ENCODE peak calls at places on chromosome 12, in nine cellular contexts. One of them, this sample, is unnamed.

GRCh38 chr12:123078114-123078465 is 72.8 kb downstream of the PITPNM2 start:
- DNase-seq in activated CD8-positive, alpha-beta memory T cell treated with anti-CD3 and anti-CD28 coated beads for 48 hours: no peak
- DNase-seq in frontal cortex: no peak
- DNase-seq in activated T-helper 1 cell treated with anti-CD3 and anti-CD28 coated beads, Interleukin-12 subunit alpha, Interleukin-12 subunit beta, Interleukin-2, Interleukin-4 antibody, amounts not matched to agents 30 ng/mL and 10 ng/mL and 1 ng/mL, durations not matched to agents 14 hours and 24 hours and 36 hours: no peak
- DNase-seq in heart left ventricle: no peak
- DNase-seq in H9: no peak
- DNase-seq in stimulated activated CD8-positive, alpha-beta memory T cell treated with anti-CD3 and anti-CD28 coated beads, Interleukin-2, amount 100 ng/mL, for 48 hours: no peak
- DNase-seq in CD8-positive, alpha-beta memory T cell: no peak
- DNase-seq in anterior cingulate cortex: no peak
- DNase-seq in this sample: no peak

GRCh38 chr12:103677341-103677740 is 90.3 kb downstream of the STAB2 start:
- DNase-seq in activated CD8-positive, alpha-beta memory T cell treated with anti-CD3 and anti-CD28 coated beads for 48 hours: no peak
- DNase-seq in frontal cortex: no peak
- DNase-seq in activated T-helper 1 cell treated with anti-CD3 and anti-CD28 coated beads, Interleukin-12 subunit alpha, Interleukin-12 subunit beta, Interleukin-2, Interleukin-4 antibody, amounts not matched to agents 30 ng/mL and 10 ng/mL and 1 ng/mL, durations not matched to agents 14 hours and 24 hours and 36 hours: no peak
- DNase-seq in heart left ventricle: no peak
- DNase-seq in H9: peak
- DNase-seq in stimulated activated CD8-positive, alpha-beta memory T cell treated with anti-CD3 and anti-CD28 coated beads, Interleukin-2, amount 100 ng/mL, for 48 hours: no peak
- DNase-seq in CD8-positive, alpha-beta memory T cell: no peak
- DNase-seq in anterior cingulate cortex: no peak
- DNase-seq in this sample: no peak

GRCh38 chr12:121711925-121712461 is 559 bp upstream of the TMEM120B start:
- DNase-seq in activated CD8-positive, alpha-beta memory T cell treated with anti-CD3 and anti-CD28 coated beads for 48 hours: peak
- DNase-seq in frontal cortex: peak
- DNase-seq in activated T-helper 1 cell treated with anti-CD3 and anti-CD28 coated beads, Interleukin-12 subunit alpha, Interleukin-12 subunit beta, Interleukin-2, Interleukin-4 antibody, amounts not matched to agents 30 ng/mL and 10 ng/mL and 1 ng/mL, durations not matched to agents 14 hours and 24 hours and 36 hours: peak
- DNase-seq in heart left ventricle: peak
- DNase-seq in H9: no peak
- DNase-seq in stimulated activated CD8-positive, alpha-beta memory T cell treated with anti-CD3 and anti-CD28 coated beads, Interleukin-2, amount 100 ng/mL, for 48 hours: no peak
- DNase-seq in CD8-positive, alpha-beta memory T cell: peak
- DNase-seq in anterior cingulate cortex: no peak
- DNase-seq in this sample: no peak

GRCh38 chr12:49131973-49132461 is 822 bp upstream of the TUBA1B start:
- DNase-seq in activated CD8-positive, alpha-beta memory T cell treated with anti-CD3 and anti-CD28 coated beads for 48 hours: no peak
- DNase-seq in frontal cortex: peak
- DNase-seq in activated T-helper 1 cell treated with anti-CD3 and anti-CD28 coated beads, Interleukin-12 subunit alpha, Interleukin-12 subunit beta, Interleukin-2, Interleukin-4 antibody, amounts not matched to agents 30 ng/mL and 10 ng/mL and 1 ng/mL, durations not matched to agents 14 hours and 24 hours and 36 hours: no peak
- DNase-seq in heart left ventricle: no peak
- DNase-seq in H9: no peak
- DNase-seq in stimulated activated CD8-positive, alpha-beta memory T cell treated with anti-CD3 and anti-CD28 coated beads, Interleukin-2, amount 100 ng/mL, for 48 hours: no peak
- DNase-seq in CD8-positive, alpha-beta memory T cell: no peak
- DNase-seq in anterior cingulate cortex: no peak
- DNase-seq in this sample: no peak

GRCh38 chr12:116241157-116241772 is 36.2 kb downstream of the MED13L start:
- DNase-seq in activated CD8-positive, alpha-beta memory T cell treated with anti-CD3 and anti-CD28 coated beads for 48 hours: no peak
- DNase-seq in frontal cortex: no peak
- DNase-seq in activated T-helper 1 cell treated with anti-CD3 and anti-CD28 coated beads, Interleukin-12 subunit alpha, Interleukin-12 subunit beta, Interleukin-2, Interleukin-4 antibody, amounts not matched to agents 30 ng/mL and 10 ng/mL and 1 ng/mL, durations not matched to agents 14 hours and 24 hours and 36 hours: no peak
- DNase-seq in heart left ventricle: no peak
- DNase-seq in H9: no peak
- DNase-seq in stimulated activated CD8-positive, alpha-beta memory T cell treated with anti-CD3 and anti-CD28 coated beads, Interleukin-2, amount 100 ng/mL, for 48 hours: no peak
- DNase-seq in CD8-positive, alpha-beta memory T cell: no peak
- DNase-seq in anterior cingulate cortex: no peak
- DNase-seq in this sample: no peak

GRCh38 chr12:53739285-53740129 is 12.3 kb upstream of the CALCOCO1 start:
- DNase-seq in activated CD8-positive, alpha-beta memory T cell treated with anti-CD3 and anti-CD28 coated beads for 48 hours: no peak
- DNase-seq in frontal cortex: no peak
- DNase-seq in activated T-helper 1 cell treated with anti-CD3 and anti-CD28 coated beads, Interleukin-12 subunit alpha, Interleukin-12 subunit beta, Interleukin-2, Interleukin-4 antibody, amounts not matched to agents 30 ng/mL and 10 ng/mL and 1 ng/mL, durations not matched to agents 14 hours and 24 hours and 36 hours: no peak
- DNase-seq in heart left ventricle: no peak
- DNase-seq in H9: no peak
- DNase-seq in stimulated activated CD8-positive, alpha-beta memory T cell treated with anti-CD3 and anti-CD28 coated beads, Interleukin-2, amount 100 ng/mL, for 48 hours: no peak
- DNase-seq in CD8-positive, alpha-beta memory T cell: no peak
- DNase-seq in anterior cingulate cortex: no peak
- DNase-seq in this sample: no peak

GRCh38 chr12:54038760-54039414 is 6.0 kb downstream of the HOXC5 start:
- DNase-seq in activated CD8-positive, alpha-beta memory T cell treated with anti-CD3 and anti-CD28 coated beads for 48 hours: no peak
- DNase-seq in frontal cortex: no peak
- DNase-seq in activated T-helper 1 cell treated with anti-CD3 and anti-CD28 coated beads, Interleukin-12 subunit alpha, Interleukin-12 subunit beta, Interleukin-2, Interleukin-4 antibody, amounts not matched to agents 30 ng/mL and 10 ng/mL and 1 ng/mL, durations not matched to agents 14 hours and 24 hours and 36 hours: no peak
- DNase-seq in heart left ventricle: no peak
- DNase-seq in H9: no peak
- DNase-seq in stimulated activated CD8-positive, alpha-beta memory T cell treated with anti-CD3 and anti-CD28 coated beads, Interleukin-2, amount 100 ng/mL, for 48 hours: no peak
- DNase-seq in CD8-positive, alpha-beta memory T cell: no peak
- DNase-seq in anterior cingulate cortex: no peak
- DNase-seq in this sample: no peak

GRCh38 chr12:127810026-127810425 is 456.9 kb upstream of the TMEM132C start:
- DNase-seq in activated CD8-positive, alpha-beta memory T cell treated with anti-CD3 and anti-CD28 coated beads for 48 hours: no peak
- DNase-seq in frontal cortex: no peak
- DNase-seq in activated T-helper 1 cell treated with anti-CD3 and anti-CD28 coated beads, Interleukin-12 subunit alpha, Interleukin-12 subunit beta, Interleukin-2, Interleukin-4 antibody, amounts not matched to agents 30 ng/mL and 10 ng/mL and 1 ng/mL, durations not matched to agents 14 hours and 24 hours and 36 hours: no peak
- DNase-seq in heart left ventricle: no peak
- DNase-seq in H9: no peak
- DNase-seq in stimulated activated CD8-positive, alpha-beta memory T cell treated with anti-CD3 and anti-CD28 coated beads, Interleukin-2, amount 100 ng/mL, for 48 hours: no peak
- DNase-seq in CD8-positive, alpha-beta memory T cell: no peak
- DNase-seq in anterior cingulate cortex: no peak
- DNase-seq in this sample: peak

GRCh38 chr12:93879476-93880376 is 202.6 kb downstream of the CRADD start:
- DNase-seq in activated CD8-positive, alpha-beta memory T cell treated with anti-CD3 and anti-CD28 coated beads for 48 hours: no peak
- DNase-seq in frontal cortex: no peak
- DNase-seq in activated T-helper 1 cell treated with anti-CD3 and anti-CD28 coated beads, Interleukin-12 subunit alpha, Interleukin-12 subunit beta, Interleukin-2, Interleukin-4 antibody, amounts not matched to agents 30 ng/mL and 10 ng/mL and 1 ng/mL, durations not matched to agents 14 hours and 24 hours and 36 hours: no peak
- DNase-seq in heart left ventricle: no peak
- DNase-seq in H9: no peak
- DNase-seq in stimulated activated CD8-positive, alpha-beta memory T cell treated with anti-CD3 and anti-CD28 coated beads, Interleukin-2, amount 100 ng/mL, for 48 hours: no peak
- DNase-seq in CD8-positive, alpha-beta memory T cell: no peak
- DNase-seq in anterior cingulate cortex: no peak
- DNase-seq in this sample: peak

GRCh38 chr12:129570796-129571400 is 332.9 kb downstream of the TMEM132D start:
- DNase-seq in activated CD8-positive, alpha-beta memory T cell treated with anti-CD3 and anti-CD28 coated beads for 48 hours: no peak
- DNase-seq in frontal cortex: no peak
- DNase-seq in activated T-helper 1 cell treated with anti-CD3 and anti-CD28 coated beads, Interleukin-12 subunit alpha, Interleukin-12 subunit beta, Interleukin-2, Interleukin-4 antibody, amounts not matched to agents 30 ng/mL and 10 ng/mL and 1 ng/mL, durations not matched to agents 14 hours and 24 hours and 36 hours: no peak
- DNase-seq in heart left ventricle: no peak
- DNase-seq in H9: no peak
- DNase-seq in stimulated activated CD8-positive, alpha-beta memory T cell treated with anti-CD3 and anti-CD28 coated beads, Interleukin-2, amount 100 ng/mL, for 48 hours: no peak
- DNase-seq in CD8-positive, alpha-beta memory T cell: no peak
- DNase-seq in anterior cingulate cortex: no peak
- DNase-seq in this sample: peak

GRCh38 chr12:46359667-46360280 is 12.8 kb downstream of the SLC38A2 start:
- DNase-seq in activated CD8-positive, alpha-beta memory T cell treated with anti-CD3 and anti-CD28 coated beads for 48 hours: no peak
- DNase-seq in frontal cortex: no peak
- DNase-seq in activated T-helper 1 cell treated with anti-CD3 and anti-CD28 coated beads, Interleukin-12 subunit alpha, Interleukin-12 subunit beta, Interleukin-2, Interleukin-4 antibody, amounts not matched to agents 30 ng/mL and 10 ng/mL and 1 ng/mL, durations not matched to agents 14 hours and 24 hours and 36 hours: no peak
- DNase-seq in heart left ventricle: no peak
- DNase-seq in H9: no peak
- DNase-seq in stimulated activated CD8-positive, alpha-beta memory T cell treated with anti-CD3 and anti-CD28 coated beads, Interleukin-2, amount 100 ng/mL, for 48 hours: no peak
- DNase-seq in CD8-positive, alpha-beta memory T cell: no peak
- DNase-seq in anterior cingulate cortex: no peak
- DNase-seq in this sample: no peak

GRCh38 chr12:75177997-75178396 is 31.6 kb downstream of the KCNC2 start:
- DNase-seq in activated CD8-positive, alpha-beta memory T cell treated with anti-CD3 and anti-CD28 coated beads for 48 hours: no peak
- DNase-seq in frontal cortex: no peak
- DNase-seq in activated T-helper 1 cell treated with anti-CD3 and anti-CD28 coated beads, Interleukin-12 subunit alpha, Interleukin-12 subunit beta, Interleukin-2, Interleukin-4 antibody, amounts not matched to agents 30 ng/mL and 10 ng/mL and 1 ng/mL, durations not matched to agents 14 hours and 24 hours and 36 hours: no peak
- DNase-seq in heart left ventricle: no peak
- DNase-seq in H9: no peak
- DNase-seq in stimulated activated CD8-positive, alpha-beta memory T cell treated with anti-CD3 and anti-CD28 coated beads, Interleukin-2, amount 100 ng/mL, for 48 hours: no peak
- DNase-seq in CD8-positive, alpha-beta memory T cell: no peak
- DNase-seq in anterior cingulate cortex: no peak
- DNase-seq in this sample: peak

GRCh38 chr12:28026701-28027100 is 54.2 kb upstream of the PTHLH start:
- DNase-seq in activated CD8-positive, alpha-beta memory T cell treated with anti-CD3 and anti-CD28 coated beads for 48 hours: no peak
- DNase-seq in frontal cortex: no peak
- DNase-seq in activated T-helper 1 cell treated with anti-CD3 and anti-CD28 coated beads, Interleukin-12 subunit alpha, Interleukin-12 subunit beta, Interleukin-2, Interleukin-4 antibody, amounts not matched to agents 30 ng/mL and 10 ng/mL and 1 ng/mL, durations not matched to agents 14 hours and 24 hours and 36 hours: no peak
- DNase-seq in heart left ventricle: no peak
- DNase-seq in H9: no peak
- DNase-seq in stimulated activated CD8-positive, alpha-beta memory T cell treated with anti-CD3 and anti-CD28 coated beads, Interleukin-2, amount 100 ng/mL, for 48 hours: no peak
- DNase-seq in CD8-positive, alpha-beta memory T cell: no peak
- DNase-seq in anterior cingulate cortex: no peak
- DNase-seq in this sample: peak

GRCh38 chr12:57518920-57519757 is 1.2 kb downstream of the DDIT3 start:
- DNase-seq in activated CD8-positive, alpha-beta memory T cell treated with anti-CD3 and anti-CD28 coated beads for 48 hours: no peak
- DNase-seq in frontal cortex: no peak
- DNase-seq in activated T-helper 1 cell treated with anti-CD3 and anti-CD28 coated beads, Interleukin-12 subunit alpha, Interleukin-12 subunit beta, Interleukin-2, Interleukin-4 antibody, amounts not matched to agents 30 ng/mL and 10 ng/mL and 1 ng/mL, durations not matched to agents 14 hours and 24 hours and 36 hours: no peak
- DNase-seq in heart left ventricle: peak
- DNase-seq in H9: no peak
- DNase-seq in stimulated activated CD8-positive, alpha-beta memory T cell treated with anti-CD3 and anti-CD28 coated beads, Interleukin-2, amount 100 ng/mL, for 48 hours: no peak
- DNase-seq in CD8-positive, alpha-beta memory T cell: no peak
- DNase-seq in anterior cingulate cortex: no peak
- DNase-seq in this sample: no peak

GRCh38 chr12:6392499-6392898 is 8.5 kb downstream of the LTBR start:
- DNase-seq in activated CD8-positive, alpha-beta memory T cell treated with anti-CD3 and anti-CD28 coated beads for 48 hours: no peak
- DNase-seq in frontal cortex: peak
- DNase-seq in activated T-helper 1 cell treated with anti-CD3 and anti-CD28 coated beads, Interleukin-12 subunit alpha, Interleukin-12 subunit beta, Interleukin-2, Interleukin-4 antibody, amounts not matched to agents 30 ng/mL and 10 ng/mL and 1 ng/mL, durations not matched to agents 14 hours and 24 hours and 36 hours: no peak
- DNase-seq in heart left ventricle: no peak
- DNase-seq in H9: no peak
- DNase-seq in stimulated activated CD8-positive, alpha-beta memory T cell treated with anti-CD3 and anti-CD28 coated beads, Interleukin-2, amount 100 ng/mL, for 48 hours: no peak
- DNase-seq in CD8-positive, alpha-beta memory T cell: no peak
- DNase-seq in anterior cingulate cortex: no peak
- DNase-seq in this sample: no peak

GRCh38 chr12:66459944-66460482 is 157.7 kb downstream of the HELB start:
- DNase-seq in activated CD8-positive, alpha-beta memory T cell treated with anti-CD3 and anti-CD28 coated beads for 48 hours: no peak
- DNase-seq in frontal cortex: no peak
- DNase-seq in activated T-helper 1 cell treated with anti-CD3 and anti-CD28 coated beads, Interleukin-12 subunit alpha, Interleukin-12 subunit beta, Interleukin-2, Interleukin-4 antibody, amounts not matched to agents 30 ng/mL and 10 ng/mL and 1 ng/mL, durations not matched to agents 14 hours and 24 hours and 36 hours: no peak
- DNase-seq in heart left ventricle: no peak
- DNase-seq in H9: no peak
- DNase-seq in stimulated activated CD8-positive, alpha-beta memory T cell treated with anti-CD3 and anti-CD28 coated beads, Interleukin-2, amount 100 ng/mL, for 48 hours: no peak
- DNase-seq in CD8-positive, alpha-beta memory T cell: no peak
- DNase-seq in anterior cingulate cortex: no peak
- DNase-seq in this sample: no peak

GRCh38 chr12:115500872-115501271 is 776.6 kb downstream of the MED13L start:
- DNase-seq in activated CD8-positive, alpha-beta memory T cell treated with anti-CD3 and anti-CD28 coated beads for 48 hours: no peak
- DNase-seq in frontal cortex: no peak
- DNase-seq in activated T-helper 1 cell treated with anti-CD3 and anti-CD28 coated beads, Interleukin-12 subunit alpha, Interleukin-12 subunit beta, Interleukin-2, Interleukin-4 antibody, amounts not matched to agents 30 ng/mL and 10 ng/mL and 1 ng/mL, durations not matched to agents 14 hours and 24 hours and 36 hours: no peak
- DNase-seq in heart left ventricle: no peak
- DNase-seq in H9: no peak
- DNase-seq in stimulated activated CD8-positive, alpha-beta memory T cell treated with anti-CD3 and anti-CD28 coated beads, Interleukin-2, amount 100 ng/mL, for 48 hours: no peak
- DNase-seq in CD8-positive, alpha-beta memory T cell: no peak
- DNase-seq in anterior cingulate cortex: no peak
- DNase-seq in this sample: no peak

GRCh38 chr12:113818278-113818677 is 147.8 kb downstream of the RBM19 start:
- DNase-seq in activated CD8-positive, alpha-beta memory T cell treated with anti-CD3 and anti-CD28 coated beads for 48 hours: no peak
- DNase-seq in frontal cortex: no peak
- DNase-seq in activated T-helper 1 cell treated with anti-CD3 and anti-CD28 coated beads, Interleukin-12 subunit alpha, Interleukin-12 subunit beta, Interleukin-2, Interleukin-4 antibody, amounts not matched to agents 30 ng/mL and 10 ng/mL and 1 ng/mL, durations not matched to agents 14 hours and 24 hours and 36 hours: no peak
- DNase-seq in heart left ventricle: no peak
- DNase-seq in H9: no peak
- DNase-seq in stimulated activated CD8-positive, alpha-beta memory T cell treated with anti-CD3 and anti-CD28 coated beads, Interleukin-2, amount 100 ng/mL, for 48 hours: no peak
- DNase-seq in CD8-positive, alpha-beta memory T cell: no peak
- DNase-seq in anterior cingulate cortex: no peak
- DNase-seq in this sample: no peak

GRCh38 chr12:92020983-92021664 is 124.5 kb downstream of the BTG1 start:
- DNase-seq in activated CD8-positive, alpha-beta memory T cell treated with anti-CD3 and anti-CD28 coated beads for 48 hours: no peak
- DNase-seq in frontal cortex: no peak
- DNase-seq in activated T-helper 1 cell treated with anti-CD3 and anti-CD28 coated beads, Interleukin-12 subunit alpha, Interleukin-12 subunit beta, Interleukin-2, Interleukin-4 antibody, amounts not matched to agents 30 ng/mL and 10 ng/mL and 1 ng/mL, durations not matched to agents 14 hours and 24 hours and 36 hours: no peak
- DNase-seq in heart left ventricle: no peak
- DNase-seq in H9: no peak
- DNase-seq in stimulated activated CD8-positive, alpha-beta memory T cell treated with anti-CD3 and anti-CD28 coated beads, Interleukin-2, amount 100 ng/mL, for 48 hours: no peak
- DNase-seq in CD8-positive, alpha-beta memory T cell: no peak
- DNase-seq in anterior cingulate cortex: no peak
- DNase-seq in this sample: no peak